ENCODE peak calls at places on chromosomes 3 and 15, in eight cellular contexts. D, J, E, B, P, U, G and X are unnamed samples.

GRCh38 chr3:194137314-194138097 is 1.6 kb downstream of the HES1 start:
- DNase-seq in D (peak), J (peak), E (peak), B (peak), P (peak), U (peak), G (peak), X (no peak)

GRCh38 chr15:62648954-62649353 is 393.6 kb upstream of the TPM1 start:
- DNase-seq in D (no peak), J (no peak), E (no peak), B (no peak), P (no peak), U (no peak), G (no peak), X (no peak)

GRCh38 chr15:55552461-55552860 is 35.7 kb downstream of the PYGO1 start:
- DNase-seq in D (no peak), J (no peak), E (no peak), B (no peak), P (no peak), U (no peak), G (no peak), X (no peak)

GRCh38 chr3:183951459-183951858 is 66.2 kb downstream of the ABCC5 start:
- DNase-seq in D (no peak), J (no peak), E (no peak), B (no peak), P (no peak), U (no peak), G (no peak), X (no peak)

GRCh38 chr3:197378987-197379718 is 80.7 kb upstream of the DLG1 start:
- DNase-seq in D (peak), J (no peak), E (no peak), B (no peak), P (no peak), U (peak), G (no peak), X (no peak)

GRCh38 chr3:98545940-98546339 is 14.2 kb downstream of the GPR15 start:
- DNase-seq in D (no peak), J (no peak), E (no peak), B (no peak), P (no peak), U (peak), G (no peak), X (no peak)

GRCh38 chr3:4709336-4709735 is 216.2 kb downstream of the ITPR1 start:
- DNase-seq in D (no peak), J (no peak), E (no peak), B (no peak), P (no peak), U (no peak), G (no peak), X (no peak)

GRCh38 chr3:42473083-42473932 is 29.1 kb upstream of the VIPR1 start:
- DNase-seq in D (peak), J (no peak), E (no peak), B (no peak), P (peak), U (no peak), G (no peak), X (no peak)

GRCh38 chr3:23094890-23095462 is 108.2 kb upstream of the UBE2E2 start:
- DNase-seq in D (no peak), J (no peak), E (no peak), B (no peak), P (peak), U (no peak), G (no peak), X (peak)

GRCh38 chr3:132461544-132461943 is 44.2 kb downstream of the DNAJC13 start:
- DNase-seq in D (no peak), J (no peak), E (no peak), B (no peak), P (no peak), U (no peak), G (no peak), X (no peak)

GRCh38 chr3:197440717-197441303 is 115.0 kb downstream of the BDH1 start:
- DNase-seq in D (no peak), J (no peak), E (no peak), B (no peak), P (no peak), U (no peak), G (no peak), X (no peak)

GRCh38 chr3:68787227-68787626 is 145.1 kb downstream of the TAFA4 start:
- DNase-seq in D (no peak), J (no peak), E (no peak), B (no peak), P (no peak), U (no peak), G (no peak), X (no peak)

GRCh38 chr3:194133661-194134230 is 2.2 kb upstream of the HES1 start:
- DNase-seq in D (peak), J (peak), E (peak), B (peak), P (peak), U (no peak), G (peak), X (peak)

GRCh38 chr15:92095691-92096090 is 242.2 kb downstream of the SLCO3A1 start:
- DNase-seq in D (no peak), J (no peak), E (no peak), B (no peak), P (no peak), U (peak), G (no peak), X (no peak)

GRCh38 chr3:75332784-75333183 is 331.3 kb upstream of the FRG2C start:
- DNase-seq in D (no peak), J (no peak), E (no peak), B (peak), P (no peak), U (no peak), G (no peak), X (no peak)

GRCh38 chr3:41888368-41889076 is 73.4 kb downstream of the ULK4 start:
- DNase-seq in D (no peak), J (no peak), E (no peak), B (no peak), P (no peak), U (no peak), G (no peak), X (no peak)

GRCh38 chr3:149128856-149129255 is 582 bp upstream of the HPS3 start:
- DNase-seq in D (no peak), J (no peak), E (no peak), B (no peak), P (no peak), U (no peak), G (no peak), X (peak)

DNA sequence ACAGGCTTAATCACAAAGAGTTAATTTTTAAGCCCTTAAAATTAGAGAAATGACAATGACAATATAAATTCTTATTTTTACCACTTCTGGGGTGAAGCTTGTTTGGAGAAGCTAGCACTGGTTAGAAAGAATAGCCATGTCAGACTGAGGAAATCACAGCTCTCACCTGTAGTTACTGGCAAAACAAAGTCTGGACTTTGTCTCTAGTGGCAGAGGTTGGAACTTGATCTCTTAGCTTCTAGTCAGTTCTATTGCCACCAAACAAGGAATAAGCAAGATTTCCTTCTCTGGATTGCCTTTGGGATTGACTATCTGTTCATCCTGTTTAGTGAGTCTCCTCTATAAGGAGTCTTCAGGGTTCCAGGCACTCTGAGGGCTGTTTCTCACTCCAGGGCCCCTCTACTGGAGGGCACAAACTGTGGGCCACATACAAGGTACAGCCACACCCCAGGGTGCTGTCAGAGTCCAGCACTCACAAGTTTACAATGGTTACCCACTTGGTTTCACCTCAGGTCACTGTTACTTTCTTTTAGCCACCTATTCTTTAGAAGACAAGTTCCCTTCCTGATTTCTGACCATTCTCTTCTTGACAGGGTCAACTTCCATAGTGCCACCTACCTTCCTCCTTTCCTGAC is 426.6 kb upstream of the THBS1 start:
- DNase-seq in D (no peak), J (no peak), E (no peak), B (no peak), P (no peak), U (no peak), G (no peak), X (no peak)
- TF ChIP-seq CTCF in D (no peak), J (no peak), E (peak), B (no peak), P (peak), U (no peak), G (no peak), X (no peak)

GRCh38 chr15:88913017-88913849 is at the start of gene MFGE8:
- DNase-seq in D (peak), J (peak), E (peak), B (peak), P (peak), U (peak), G (no peak), X (peak)
- H3K27ac ChIP-seq in D (peak), J (peak), E (peak), B (peak), P (peak), U (peak), G (peak), X (peak)

GRCh38 chr3:49359623-49360022 is 1.5 kb upstream of the GPX1 start:
- DNase-seq in D (no peak), J (no peak), E (no peak), B (no peak), P (no peak), U (no peak), G (no peak), X (no peak)

GRCh38 chr3:49362579-49362978 is 4.4 kb upstream of the GPX1 start:
- DNase-seq in D (no peak), J (no peak), E (no peak), B (no peak), P (no peak), U (no peak), G (no peak), X (no peak)

GRCh38 chr3:49357466-49358216 is 512 bp downstream of the GPX1 start:
- DNase-seq in D (peak), J (peak), E (peak), B (peak), P (peak), U (no peak), G (peak), X (peak)

GRCh38 chr3:49358217-49358883 is at the start of gene GPX1:
- DNase-seq in D (peak), J (peak), E (peak), B (peak), P (peak), U (peak), G (peak), X (peak)

DNA sequence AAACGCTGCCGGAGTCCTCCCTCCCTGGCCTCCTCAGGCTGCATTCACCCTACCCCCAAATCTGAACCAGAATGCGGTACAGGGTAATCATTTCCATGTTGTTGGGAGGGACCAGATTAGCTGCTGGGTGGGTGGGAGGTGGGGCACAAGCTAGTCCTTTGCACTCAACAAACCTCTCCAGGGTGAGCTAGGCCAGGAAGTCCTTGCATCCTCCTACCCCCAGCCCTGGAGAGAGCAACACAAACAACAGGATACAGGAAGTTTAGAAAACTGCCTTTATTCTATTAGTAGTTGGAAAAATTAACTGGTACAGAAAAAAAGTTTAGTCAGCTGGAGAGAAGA is 702 bp upstream of the GPX1 start:
- DNase-seq in D (no peak), J (no peak), E (no peak), B (no peak), P (no peak), U (no peak), G (no peak), X (no peak)
- TF ChIP-seq CTCF in D (no peak), J (no peak), E (no peak), B (no peak), P (no peak), U (no peak), G (no peak), X (no peak)

GRCh38 chr3:179100652-179101051 is 29.0 kb upstream of the ZMAT3 start:
- DNase-seq in D (peak), J (no peak), E (no peak), B (no peak), P (peak), U (no peak), G (no peak), X (peak)

GRCh38 chr3:179093807-179094206 is 22.2 kb upstream of the ZMAT3 start:
- DNase-seq in D (no peak), J (no peak), E (no peak), B (no peak), P (peak), U (no peak), G (no peak), X (no peak)

GRCh38 chr3:179098388-179099077 is 26.9 kb upstream of the ZMAT3 start:
- DNase-seq in D (no peak), J (no peak), E (no peak), B (no peak), P (peak), U (no peak), G (no peak), X (no peak)
- H3K27ac ChIP-seq in D (no peak), J (no peak), E (no peak), B (no peak), P (peak), U (no peak), G (no peak), X (no peak)

DNA sequence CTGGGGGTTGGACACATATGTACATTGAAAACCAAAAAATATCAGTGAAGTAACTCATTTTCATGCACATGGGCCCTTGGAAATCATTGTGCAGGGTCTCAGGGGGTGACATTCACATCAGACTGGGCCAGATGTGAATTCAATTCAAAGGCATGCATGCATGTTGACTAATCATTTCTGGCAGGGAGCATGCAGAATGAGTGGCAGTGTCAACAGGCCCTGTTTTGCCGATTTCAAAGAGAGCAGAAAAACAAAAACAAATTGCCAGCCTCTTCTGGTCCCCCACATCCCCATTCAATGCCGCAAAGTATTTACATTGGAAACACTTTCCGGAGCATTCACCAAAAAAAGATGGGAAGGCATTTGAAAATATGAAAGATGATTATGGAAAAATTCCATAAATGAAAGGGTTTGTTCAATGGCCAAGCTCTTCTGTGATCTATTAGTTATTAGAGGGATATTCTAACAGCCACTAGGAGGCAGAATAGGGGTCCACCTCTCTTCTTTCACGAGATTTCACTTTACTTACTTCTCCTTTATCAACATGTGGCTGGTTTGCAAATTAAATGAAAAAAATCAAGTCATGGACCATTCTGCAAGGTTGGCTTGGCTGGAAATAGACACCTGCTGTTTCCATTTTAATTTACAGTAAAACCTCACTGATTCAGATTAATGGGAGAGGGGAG is 119.9 kb upstream of the FEZF2 start:
- DNase-seq in D (no peak), J (no peak), E (no peak), B (no peak), P (no peak), U (no peak), G (no peak), X (no peak)
- TF ChIP-seq CTCF in D (no peak), J (no peak), E (no peak), B (no peak), P (peak), U (peak), G (no peak), X (no peak)

GRCh38 chr3:114789803-114790202 is 357.3 kb downstream of the ZBTB20 start:
- DNase-seq in D (no peak), J (no peak), E (no peak), B (no peak), P (no peak), U (no peak), G (no peak), X (no peak)
- H3K27ac ChIP-seq in D (no peak), J (no peak), E (no peak), B (no peak), P (no peak), U (no peak), G (no peak), X (no peak)

DNA sequence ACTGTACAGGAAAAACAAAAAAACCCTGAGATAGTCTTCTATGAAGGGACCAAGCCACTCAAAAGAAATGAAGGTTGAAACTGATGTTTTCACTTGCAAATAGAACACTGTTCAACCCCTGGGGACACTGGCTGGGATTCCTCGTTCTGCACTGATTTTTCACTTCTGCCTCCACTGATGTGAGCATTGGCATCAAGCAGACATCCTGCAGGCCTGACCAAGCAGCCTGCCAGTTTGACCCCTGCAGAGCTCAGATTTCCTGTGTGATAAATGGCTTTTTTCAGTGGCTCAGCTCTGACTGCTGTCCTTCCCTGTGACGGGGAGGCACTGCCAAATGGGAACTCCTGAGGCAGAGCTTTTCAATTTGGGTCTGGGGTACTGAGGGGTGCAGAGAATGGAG is 50.0 kb downstream of the RASGRP1 start:
- DNase-seq in D (no peak), J (no peak), E (no peak), B (no peak), P (no peak), U (no peak), G (no peak), X (no peak)
- TF ChIP-seq CTCF in D (no peak), J (no peak), E (no peak), B (no peak), P (no peak), U (no peak), G (no peak), X (no peak)